ENCODE peak calls at places on chromosomes 4 and X, in nine cellular contexts. Q is SK-N-SH; D is suprapubic skin; X is HFF-Myc; M is CD4-positive, alpha-beta T cell; H is colonic mucosa; W is fibroblast of the aortic adventitia; O is fibroblast of pulmonary artery; B is foreskin fibroblast. P is an unnamed sample.

GRCh38 chr4:169618286-169618685 is 2.1 kb upstream of the CLCN3 start:
- DNase-seq in W (no peak), O (peak), D (no peak), X (no peak), Q (no peak), H (no peak), B (peak), M (no peak), P (no peak)

GRCh38 chr4:112234952-112235609 is 3.5 kb downstream of the AP1AR start:
- DNase-seq in O (peak), B (peak), X (peak), H (peak), M (peak), W (peak), Q (peak), D (no peak), P (no peak)

GRCh38 chr4:4869731-4870483 is 10.4 kb downstream of the MSX1 start:
- DNase-seq in M (no peak), X (no peak), O (no peak), Q (no peak), D (no peak), W (no peak), B (peak), H (no peak), P (no peak)

GRCh38 chr4:2834001-2834921 is 9.4 kb upstream of the ADD1 start:
- DNase-seq in O (no peak), D (no peak), M (no peak), H (no peak), Q (no peak), W (no peak), X (no peak), B (no peak), P (peak)

GRCh38 chr4:80963051-80963450 is 67.5 kb upstream of the BMP3 start:
- DNase-seq in M (no peak), B (peak), D (no peak), Q (no peak), O (no peak), W (no peak), X (no peak), H (no peak), P (no peak)

GRCh38 chrX:8084023-8084422 is 87.0 kb downstream of the VCX2 start:
- DNase-seq in D (no peak), H (no peak), O (peak), X (no peak), Q (peak), M (no peak), B (peak), W (no peak), P (no peak)

GRCh38 chr4:1554876-1555265 is 129.2 kb downstream of the FAM53A start:
- DNase-seq in X (no peak), O (no peak), M (no peak), B (no peak), D (no peak), Q (no peak), H (no peak), W (no peak), P (no peak)

GRCh38 chr4:1990348-1990645 is 18.5 kb downstream of the NELFA start:
- DNase-seq in O (no peak), B (no peak), W (no peak), X (no peak), M (no peak), H (peak), D (no peak), Q (peak), P (no peak)

GRCh38 chr4:149291463-149291862 is 524.2 kb downstream of the IQCM start:
- DNase-seq in B (peak), O (peak), X (no peak), M (no peak), D (no peak), H (no peak), Q (no peak), W (peak), P (no peak)

GRCh38 chr4:124262211-124263179 is 450.0 kb downstream of the ANKRD50 start:
- DNase-seq in D (peak), Q (peak), M (no peak), W (peak), O (peak), X (peak), H (peak), B (peak), P (peak)

DNA sequence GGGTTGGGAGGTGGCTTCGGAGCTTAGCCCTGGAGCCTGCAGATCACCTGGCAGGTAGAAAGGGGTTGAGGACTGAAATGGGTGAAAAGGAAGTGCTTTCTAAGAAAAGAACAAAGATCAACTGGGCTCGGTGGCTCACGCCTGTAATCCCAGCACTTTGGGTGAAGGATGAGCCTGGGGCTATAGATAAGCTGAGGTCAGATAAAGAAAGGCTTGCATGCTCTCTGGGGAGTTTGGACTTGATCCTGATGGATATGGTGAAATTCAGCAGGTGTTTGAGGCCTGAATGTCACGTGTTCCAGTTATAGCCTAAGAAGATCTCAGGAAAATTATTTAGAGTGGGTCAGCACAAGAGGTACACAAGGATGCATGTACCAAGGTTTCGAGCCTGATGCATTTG is 40.8 kb downstream of the SLC34A2 start:
- DNase-seq in X (no peak), Q (no peak), W (no peak), B (no peak), H (no peak), M (no peak), D (no peak), O (no peak), P (no peak)
- TF ChIP-seq CTCF in X (no peak), Q (no peak), W (no peak), B (no peak), H (no peak), M (no peak), D (no peak), O (no peak), P (no peak)

GRCh38 chr4:43048570-43048969 is 156.1 kb downstream of the GRXCR1 start:
- DNase-seq in H (no peak), O (no peak), X (no peak), W (no peak), B (no peak), D (no peak), Q (no peak), M (no peak), P (no peak)
- TF ChIP-seq CTCF in H (no peak), O (no peak), X (no peak), W (no peak), B (no peak), D (no peak), Q (peak), M (no peak), P (no peak)

GRCh38 chr4:184733654-184734524 is at the start of gene CENPU:
- DNase-seq in W (peak), Q (peak), H (peak), X (peak), O (peak), M (peak), B (peak), D (peak), P (peak)
- TF ChIP-seq CTCF in W (no peak), Q (no peak), H (no peak), X (no peak), O (no peak), M (no peak), B (no peak), D (no peak), P (no peak)

GRCh38 chrX:45515262-45516215 is 314.9 kb upstream of the DIPK2B start:
- DNase-seq in Q (peak), D (peak), W (peak), O (peak), M (peak), X (peak), B (peak), H (peak), P (no peak)
- TF ChIP-seq CTCF in Q (peak), D (peak), W (peak), O (peak), M (peak), X (peak), B (peak), H (peak), P (no peak)

DNA sequence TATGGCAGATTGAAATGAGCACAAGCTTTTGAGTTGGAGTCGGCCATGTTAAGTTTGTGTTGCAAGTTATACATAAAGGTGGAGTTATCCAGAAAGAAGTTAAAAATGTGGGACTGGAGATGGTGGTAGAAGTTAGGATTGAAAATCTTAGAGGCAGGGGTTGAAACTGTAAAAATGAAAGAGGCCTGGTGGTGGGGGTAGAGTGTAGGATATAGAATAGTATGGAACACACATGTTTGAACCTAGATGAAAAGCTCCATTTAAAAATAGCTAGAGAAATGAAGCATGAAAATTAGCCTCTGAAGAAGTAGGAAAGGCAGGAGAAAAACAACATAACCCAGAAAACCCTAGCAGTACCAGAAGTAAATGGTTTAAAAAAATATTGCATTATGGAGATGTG is 131.8 kb upstream of the ENPEP start:
- DNase-seq in X (no peak), O (peak), B (peak), H (peak), Q (peak), M (no peak), W (peak), D (no peak), P (no peak)
- TF ChIP-seq CTCF in X (no peak), O (peak), B (peak), H (peak), Q (peak), M (no peak), W (peak), D (no peak), P (peak)

GRCh38 chrX:129695937-129696336 is 41.2 kb upstream of the APLN start:
- DNase-seq in Q (no peak), D (no peak), W (no peak), X (no peak), H (no peak), M (no peak), O (no peak), B (no peak), P (no peak)
- TF ChIP-seq CTCF in Q (no peak), D (no peak), W (no peak), X (no peak), H (no peak), M (no peak), O (no peak), B (no peak), P (no peak)

P was measured in mesothelial cell of epicardium.